ENCODE peak calls at places on chromosome 20, in four cellular contexts. M is heart left ventricle; O is tibial artery; U is CD8-positive, alpha-beta T cell. J is an unnamed sample.

GRCh38 chr20:50560867-50561266 is 50.7 kb downstream of the PTPN1 start:
- DNase-seq in U (no peak), O (no peak), M (no peak), J (no peak)

GRCh38 chr20:50980071-50980681 is 21.6 kb downstream of the MOCS3 start:
- DNase-seq in M (no peak), O (no peak), U (no peak), J (no peak)

GRCh38 chr20:34181484-34181883 is 59.7 kb upstream of the ASIP start:
- DNase-seq in M (no peak), O (no peak), U (no peak), J (no peak)

GRCh38 chr20:51095755-51096509 is 73.0 kb upstream of the KCNG1 start:
- DNase-seq in O (no peak), M (no peak), U (no peak), J (no peak)

GRCh38 chr20:31974975-31975481 is 7.1 kb downstream of the XKR7 start:
- DNase-seq in M (no peak), O (no peak), U (no peak), J (no peak)

GRCh38 chr20:20710847-20711315 is 1.6 kb downstream of the RALGAPA2 start:
- DNase-seq in O (no peak), U (no peak), M (no peak), J (no peak)

GRCh38 chr20:20363449-20364015 is 4.4 kb upstream of the INSM1 start:
- DNase-seq in M (no peak), U (no peak), O (no peak), J (no peak)

GRCh38 chr20:62792182-62792939 is 3.9 kb upstream of the MRGBP start:
- DNase-seq in U (no peak), O (no peak), M (no peak), J (no peak)

GRCh38 chr20:33006776-33007375 is 628 bp upstream of the BPIFB2 start:
- DNase-seq in M (no peak), O (no peak), U (no peak), J (no peak)

GRCh38 chr20:55472704-55473103 is 532.6 kb downstream of the CBLN4 start:
- DNase-seq in O (no peak), U (no peak), M (no peak), J (no peak)

GRCh38 chr20:49308875-49309274 is 31.0 kb upstream of the ZNFX1 start:
- DNase-seq in M (no peak), O (no peak), U (no peak), J (no peak)

GRCh38 chr20:13995086-13995665 is at the start of gene MACROD2:
- DNase-seq in M (peak; percentile 78), O (peak; percentile 75), U (peak; percentile 35), J (peak; percentile 95)

GRCh38 chr20:16119909-16120308 is 453.3 kb downstream of the KIF16B start:
- DNase-seq in U (no peak), M (no peak), O (no peak), J (no peak)

GRCh38 chr20:64083380-64084208 is 604 bp downstream of the LKAAEAR1 start:
- DNase-seq in O (no peak), M (peak; percentile 70), U (peak; percentile 67), J (peak; percentile 68)

GRCh38 chr20:51860015-51860882 is 57.9 kb upstream of the SALL4 start:
- DNase-seq in U (no peak), O (no peak), M (no peak), J (no peak)

GRCh38 chr20:40778894-40779496 is 90.0 kb upstream of the MAFB start:
- DNase-seq in U (no peak), O (no peak), M (no peak), J (no peak)

GRCh38 chr20:10428008-10428407 is 6.0 kb downstream of the MKKS start:
- DNase-seq in U (no peak), M (no peak), O (no peak), J (no peak)

GRCh38 chr20:6051505-6051904 is 2.4 kb downstream of the LRRN4 start:
- DNase-seq in U (no peak), M (no peak), O (no peak), J (no peak)

GRCh38 chr20:61233590-61233989 is 18.5 kb upstream of the CDH4 start:
- DNase-seq in O (no peak), M (no peak), U (no peak), J (no peak)

GRCh38 chr20:38286586-38287502 is 17.1 kb upstream of the BPI start:
- DNase-seq in M (peak; percentile 71), O (no peak), U (no peak), J (no peak)

GRCh38 chr20:16286601-16287000 is 286.6 kb downstream of the KIF16B start:
- DNase-seq in M (no peak), O (no peak), U (no peak), J (no peak)

GRCh38 chr20:14234666-14235295 is 102.6 kb downstream of the FLRT3 start:
- DNase-seq in U (no peak), M (no peak), O (no peak), J (no peak)

GRCh38 chr20:51531141-51531710 is 11.3 kb downstream of the NFATC2 start:
- DNase-seq in U (peak; percentile 66), M (no peak), O (no peak), J (no peak)

GRCh38 chr20:8018928-8019177 is 708 bp downstream of the TMX4 start:
- DNase-seq in M (no peak), U (no peak), O (no peak), J (no peak)

GRCh38 chr20:48180039-48180438 is 394.8 kb upstream of the SULF2 start:
- DNase-seq in M (no peak), U (no peak), O (no peak), J (no peak)

GRCh38 chr20:62369508-62370114 is 2.5 kb upstream of the LAMA5 start:
- DNase-seq in O (no peak), U (no peak), M (no peak), J (no peak)

GRCh38 chr20:42852691-42853090 is 337.0 kb downstream of the PTPRT start:
- DNase-seq in U (no peak), O (no peak), M (no peak), J (no peak)

GRCh38 chr20:61045876-61046585 is 206.0 kb upstream of the CDH4 start:
- DNase-seq in U (no peak), O (no peak), M (no peak), J (peak; percentile 80)

GRCh38 chr20:32961956-32962517 is 42.2 kb downstream of the SUN5 start:
- DNase-seq in O (no peak), M (no peak), U (no peak), J (no peak)

GRCh38 chr20:20956586-20956985 is 149.6 kb downstream of the LINC00237 start:
- DNase-seq in O (no peak), U (no peak), M (no peak), J (no peak)

GRCh38 chr20:9837634-9838033 is 1.2 kb downstream of the PAK5 start:
- DNase-seq in M (no peak), U (no peak), O (no peak), J (no peak)

GRCh38 chr20:6746901-6747609 is 20.4 kb upstream of the BMP2 start:
- DNase-seq in M (no peak), O (no peak), U (no peak), J (no peak)

GRCh38 chr20:46296526-46297250 is 11.6 kb downstream of the CDH22 start:
- DNase-seq in O (no peak), U (no peak), M (no peak), J (no peak)

GRCh38 chr20:40442181-40442963 is 246.7 kb downstream of the MAFB start:
- DNase-seq in O (no peak), U (no peak), M (no peak), J (no peak)

GRCh38 chr20:3752386-3752759 is 15.2 kb downstream of the ADISSP start:
- DNase-seq in M (no peak), O (no peak), U (no peak), J (no peak)
- TF ChIP-seq CTCF in M (no peak), O (no peak), U (no peak), J (no peak)

GRCh38 chr20:44653536-44653935 is 2.0 kb upstream of the ADA start:
- DNase-seq in U (no peak), O (no peak), M (no peak), J (no peak)
- TF ChIP-seq CTCF in U (no peak), O (no peak), M (no peak), J (no peak)

GRCh38 chr20:53287357-53288042 is 306.1 kb downstream of the ZNF217 start:
- DNase-seq in O (no peak), U (no peak), M (no peak), J (no peak)

GRCh38 chr20:53296451-53297153 is 297.0 kb downstream of the ZNF217 start:
- DNase-seq in M (no peak), O (no peak), U (no peak), J (no peak)

GRCh38 chr20:53292347-53292746 is 301.3 kb downstream of the ZNF217 start:
- DNase-seq in M (no peak), U (no peak), O (no peak), J (no peak)

GRCh38 chr20:53294804-53295203 is 298.8 kb downstream of the ZNF217 start:
- DNase-seq in O (no peak), U (no peak), M (no peak), J (no peak)

DNA sequence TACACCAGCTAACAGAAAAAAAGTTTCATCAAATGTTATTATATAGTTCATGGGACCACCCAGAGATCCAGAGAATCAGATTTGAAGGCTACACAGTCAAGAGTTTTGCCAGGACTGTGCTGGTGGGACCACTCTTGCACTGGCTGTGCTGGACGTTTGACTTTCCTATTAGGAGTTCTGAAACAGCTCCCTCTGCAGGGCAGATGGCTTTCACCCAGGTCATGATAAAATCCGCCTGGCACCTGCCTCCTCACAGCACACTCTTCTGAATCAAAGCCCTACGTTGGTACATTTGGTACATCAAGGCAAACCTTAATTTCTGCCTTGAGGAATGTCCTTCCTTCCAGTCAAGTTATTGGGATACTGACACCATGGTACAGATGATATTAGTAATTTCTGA is 302.1 kb downstream of the ZNF217 start:
- DNase-seq in M (no peak), U (no peak), O (no peak), J (no peak)
- TF ChIP-seq CTCF in M (no peak), U (no peak), O (no peak), J (no peak)

GRCh38 chr20:3330046-3330741 is 77.3 kb downstream of the DNAAF9 start:
- DNase-seq in U (no peak), O (peak; percentile 27), M (no peak), J (no peak)
- TF ChIP-seq CTCF in U (no peak), O (no peak), M (no peak), J (no peak)

GRCh38 chr20:36507746-36508145 is 33.6 kb upstream of the MYL9 start:
- DNase-seq in M (no peak), O (no peak), U (no peak), J (no peak)

GRCh38 chr20:36504295-36504694 is 37.0 kb upstream of the MYL9 start:
- DNase-seq in U (no peak), M (no peak), O (no peak), J (no peak)

GRCh38 chr20:36501367-36502006 is 39.8 kb upstream of the MYL9 start:
- DNase-seq in O (no peak), M (no peak), U (no peak), J (no peak)

DNA sequence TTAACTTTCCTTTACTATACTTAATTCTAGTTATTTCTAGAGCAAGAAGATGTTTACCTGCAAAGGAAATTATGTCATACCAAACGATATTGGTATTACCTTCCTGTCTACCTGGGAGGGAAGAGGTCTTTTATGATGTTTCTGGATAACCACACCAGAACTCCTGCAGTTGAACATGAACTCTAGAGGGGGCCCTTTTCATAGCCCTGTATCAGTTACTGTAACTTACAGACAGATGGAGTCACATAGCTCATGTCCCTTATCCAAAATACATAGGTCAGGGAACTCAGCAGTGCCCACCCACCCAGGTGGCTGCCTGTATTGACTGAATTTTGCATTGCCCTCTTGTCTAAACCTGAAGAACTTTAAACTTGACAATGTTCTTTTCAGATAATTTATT is 35.1 kb upstream of the MYL9 start:
- DNase-seq in M (no peak), O (no peak), U (no peak), J (no peak)
- TF ChIP-seq CTCF in M (no peak), O (peak; percentile 24), U (peak; percentile 51), J (no peak)

GRCh38 chr20:35523298-35523888 is 6.1 kb downstream of the C20orf173 start:
- DNase-seq in M (no peak), U (peak; percentile 25), O (no peak), J (no peak)
- TF ChIP-seq CTCF in M (peak; percentile 42), U (no peak), O (peak; percentile 23), J (no peak)

J was measured in mesothelial cell of epicardium.